ENCODE peak calls at places on chromosomes 4 and X, in eight cellular contexts. B, V, J, S, W, I, R and Q are unnamed samples.

GRCh38 chrX:53188763-53189162 is 36.2 kb downstream of the KDM5C start:
- DNase-seq in I (no peak), V (no peak), W (no peak), J (no peak), B (no peak), S (no peak), R (no peak), Q (no peak)

GRCh38 chr4:78644744-78645330 is 93.3 kb downstream of the ANXA3 start:
- DNase-seq in V (peak), W (peak), S (peak), R (peak), I (peak), J (no peak), B (no peak), Q (peak)

GRCh38 chr4:37689353-37689752 is 3.2 kb upstream of the RELL1 start:
- DNase-seq in V (no peak), R (no peak), B (no peak), I (peak), W (no peak), S (no peak), J (no peak), Q (no peak)

GRCh38 chrX:15451913-15452312 is 41.2 kb downstream of the PIR start:
- DNase-seq in S (no peak), J (no peak), W (peak), V (no peak), R (no peak), B (no peak), I (peak), Q (no peak)

GRCh38 chr4:142549726-142550463 is 296.2 kb downstream of the INPP4B start:
- DNase-seq in R (no peak), S (no peak), B (no peak), V (peak), I (peak), W (peak), J (no peak), Q (no peak)

GRCh38 chr4:105050896-105051295 is 95.8 kb upstream of the TET2 start:
- DNase-seq in W (peak), S (no peak), I (peak), V (no peak), R (no peak), B (no peak), J (no peak), Q (no peak)

GRCh38 chr4:39514888-39515401 is 12.3 kb downstream of the UGDH start:
- DNase-seq in W (no peak), I (no peak), S (no peak), V (peak), B (no peak), R (no peak), J (peak), Q (no peak)

GRCh38 chrX:124726313-124726712 is 379.9 kb downstream of the SH2D1A start:
- DNase-seq in S (no peak), V (no peak), W (no peak), I (no peak), B (no peak), J (no peak), R (no peak), Q (no peak)

GRCh38 chrX:107537815-107538214 is 88.4 kb downstream of the FRMPD3 start:
- DNase-seq in V (peak), W (peak), I (peak), R (peak), B (no peak), S (no peak), J (no peak), Q (peak)

GRCh38 chr4:122679317-122679716 is 53.2 kb upstream of the BBS12 start:
- DNase-seq in R (no peak), S (no peak), I (no peak), W (no peak), V (no peak), J (no peak), B (no peak), Q (no peak)

GRCh38 chr4:71229477-71230257 is 109.2 kb upstream of the SLC4A4 start:
- DNase-seq in J (no peak), W (peak), I (peak), V (peak), R (peak), B (no peak), S (no peak), Q (peak)

GRCh38 chr4:147975325-147975724 is 243.4 kb downstream of the ARHGAP10 start:
- DNase-seq in R (no peak), S (no peak), W (no peak), J (no peak), I (peak), V (no peak), B (no peak), Q (no peak)

GRCh38 chrX:70433848-70434351 is 10.7 kb upstream of the DLG3 start:
- DNase-seq in J (peak), I (peak), V (peak), W (peak), B (peak), S (no peak), R (peak), Q (peak)

GRCh38 chr4:185683896-185684295 is 128.1 kb downstream of the SORBS2 start:
- DNase-seq in B (no peak), W (no peak), S (no peak), I (no peak), R (no peak), V (no peak), J (no peak), Q (no peak)

GRCh38 chrX:39907964-39908616 is 189.7 kb downstream of the BCOR start:
- DNase-seq in V (peak), R (no peak), W (peak), B (no peak), S (peak), J (peak), I (peak), Q (no peak)

GRCh38 chrX:15293471-15293870 is 22.0 kb downstream of the ASB11 start:
- DNase-seq in J (no peak), B (no peak), S (no peak), R (no peak), V (no peak), W (no peak), I (peak), Q (no peak)

GRCh38 chr4:48268956-48269860 is at the start of gene TEC:
- DNase-seq in B (no peak), I (no peak), R (peak), W (no peak), S (peak), V (peak), J (peak), Q (peak)

GRCh38 chr4:1604706-1605205 is 79.4 kb downstream of the FAM53A start:
- DNase-seq in I (no peak), W (no peak), R (no peak), J (peak), S (no peak), V (peak), B (no peak), Q (no peak)

GRCh38 chr4:169231647-169232262 is 39.0 kb downstream of the SH3RF1 start:
- DNase-seq in J (no peak), S (no peak), I (no peak), R (no peak), B (no peak), W (no peak), V (no peak), Q (no peak)

GRCh38 chr4:28009541-28009940 is 1148.9 kb downstream of the STIM2 start:
- DNase-seq in I (no peak), R (no peak), J (no peak), S (no peak), B (no peak), V (no peak), W (no peak), Q (no peak)

GRCh38 chr4:95204267-95204835 is 344.4 kb downstream of the UNC5C start:
- DNase-seq in J (no peak), R (no peak), B (no peak), I (peak), W (peak), S (no peak), V (no peak), Q (no peak)

GRCh38 chr4:95209942-95210341 is 338.8 kb downstream of the UNC5C start:
- DNase-seq in B (no peak), S (no peak), W (no peak), V (no peak), R (no peak), I (no peak), J (no peak), Q (no peak)

DNA sequence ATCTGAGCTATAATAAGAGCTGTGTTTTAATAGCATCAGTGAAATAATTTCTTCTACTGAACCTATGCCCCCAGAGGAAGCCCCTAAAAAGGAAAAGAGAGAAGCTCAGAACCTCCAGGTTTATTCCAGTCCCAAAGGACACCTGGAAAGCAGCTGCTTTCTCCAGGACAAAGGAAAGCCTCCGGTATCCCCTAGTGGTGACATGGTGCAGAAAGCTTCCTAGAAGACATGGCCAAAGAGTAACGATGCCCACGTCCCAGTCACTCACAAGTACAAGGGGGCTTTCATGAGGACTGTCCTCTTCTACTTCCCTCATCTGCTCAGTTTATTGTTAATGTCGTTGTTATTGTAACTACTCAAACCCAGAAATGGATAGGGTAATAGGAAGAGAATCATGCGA is 343.9 kb downstream of the UNC5C start:
- DNase-seq in S (no peak), W (no peak), B (no peak), R (no peak), J (no peak), I (no peak), V (peak), Q (no peak)
- TF ChIP-seq CTCF in S (no peak), W (peak), B (no peak), R (peak), J (no peak), I (no peak), V (peak), Q (no peak)

GRCh38 chrX:41275661-41276609 is 58.0 kb upstream of the DDX3X start:
- DNase-seq in W (peak), R (peak), J (peak), I (peak), V (peak), B (peak), S (no peak), Q (peak)
- TF ChIP-seq CTCF in W (no peak), R (peak), J (no peak), I (peak), V (no peak), B (no peak), S (no peak), Q (peak)

DNA sequence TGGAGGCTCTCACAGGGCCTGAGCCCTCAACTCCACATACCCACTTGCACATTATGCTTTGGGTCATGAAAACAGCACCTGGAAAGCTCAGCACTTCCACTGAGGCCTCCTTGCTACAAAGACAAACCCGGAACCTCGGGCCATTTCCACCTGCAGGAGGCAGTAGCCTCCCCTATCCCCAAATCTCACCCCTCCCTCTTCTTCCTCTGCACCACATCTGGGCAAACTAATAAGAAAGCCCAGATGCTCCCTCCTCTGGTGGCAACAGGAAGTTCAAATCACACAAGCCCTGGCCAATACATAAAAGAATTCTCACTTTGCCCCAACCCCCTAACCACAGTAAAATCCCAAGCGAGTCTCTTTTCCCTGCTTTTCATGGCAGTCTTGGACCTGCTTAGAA is 136.4 kb downstream of the MAPK10 start:
- DNase-seq in I (peak), W (peak), S (no peak), V (peak), R (no peak), J (no peak), B (no peak), Q (no peak)
- TF ChIP-seq CTCF in I (peak), W (peak), S (no peak), V (peak), R (peak), J (no peak), B (peak), Q (no peak)

DNA sequence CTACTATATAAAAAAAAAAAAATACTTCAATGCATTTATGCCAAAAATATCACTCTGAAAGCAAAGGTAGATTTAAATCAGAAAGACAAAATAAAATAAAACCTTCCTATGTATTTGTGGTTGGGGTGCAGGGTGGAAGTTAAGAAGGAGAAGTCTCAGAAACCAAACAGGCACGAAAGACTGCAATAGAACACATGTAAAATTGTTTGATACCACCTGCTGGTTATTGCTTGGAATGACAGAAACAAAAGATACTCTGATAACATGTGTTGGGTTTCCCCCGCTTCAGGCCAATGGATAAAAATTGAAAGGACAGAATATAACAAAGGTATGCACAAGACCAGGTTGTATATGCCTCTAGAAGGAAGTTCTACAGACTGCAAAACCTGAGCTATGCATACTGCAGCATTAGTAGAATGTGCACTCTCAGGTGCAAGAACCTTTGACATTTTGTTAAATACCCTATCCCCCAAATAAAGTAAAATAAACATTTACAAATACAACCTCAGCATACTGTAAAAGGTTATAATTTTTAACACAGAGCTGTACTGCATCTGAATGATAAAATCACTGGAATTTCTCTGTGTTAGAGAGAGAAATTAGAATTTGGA is 118.8 kb downstream of the GABRA2 start:
- DNase-seq in J (no peak), W (peak), B (no peak), S (no peak), V (no peak), I (peak), R (no peak), Q (peak)
- TF ChIP-seq CTCF in J (no peak), W (peak), B (peak), S (no peak), V (no peak), I (peak), R (peak), Q (peak)

DNA sequence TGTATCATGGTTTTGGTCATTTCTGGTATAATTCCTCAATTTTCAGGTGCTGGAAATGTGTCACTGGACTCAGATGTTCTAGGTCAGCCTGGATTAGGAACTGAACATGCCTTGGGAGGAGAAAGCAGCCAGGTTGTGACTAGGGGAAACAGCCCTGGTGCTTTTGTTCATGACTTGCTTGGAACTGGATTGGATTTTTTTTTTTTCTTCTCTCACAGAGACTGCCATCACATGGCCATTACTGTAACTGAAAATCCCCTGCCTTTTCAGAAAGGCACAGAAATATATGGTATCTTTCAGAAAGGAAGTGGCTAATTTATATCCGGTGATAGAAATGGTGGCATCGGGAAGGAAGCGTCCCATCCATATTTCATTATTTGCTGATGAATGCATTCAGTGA is 34.6 kb downstream of the SEPTIN11 start:
- DNase-seq in I (peak), R (no peak), J (no peak), B (no peak), S (no peak), W (peak), V (no peak), Q (peak)
- TF ChIP-seq CTCF in I (peak), R (peak), J (no peak), B (peak), S (no peak), W (peak), V (no peak), Q (peak)

DNA sequence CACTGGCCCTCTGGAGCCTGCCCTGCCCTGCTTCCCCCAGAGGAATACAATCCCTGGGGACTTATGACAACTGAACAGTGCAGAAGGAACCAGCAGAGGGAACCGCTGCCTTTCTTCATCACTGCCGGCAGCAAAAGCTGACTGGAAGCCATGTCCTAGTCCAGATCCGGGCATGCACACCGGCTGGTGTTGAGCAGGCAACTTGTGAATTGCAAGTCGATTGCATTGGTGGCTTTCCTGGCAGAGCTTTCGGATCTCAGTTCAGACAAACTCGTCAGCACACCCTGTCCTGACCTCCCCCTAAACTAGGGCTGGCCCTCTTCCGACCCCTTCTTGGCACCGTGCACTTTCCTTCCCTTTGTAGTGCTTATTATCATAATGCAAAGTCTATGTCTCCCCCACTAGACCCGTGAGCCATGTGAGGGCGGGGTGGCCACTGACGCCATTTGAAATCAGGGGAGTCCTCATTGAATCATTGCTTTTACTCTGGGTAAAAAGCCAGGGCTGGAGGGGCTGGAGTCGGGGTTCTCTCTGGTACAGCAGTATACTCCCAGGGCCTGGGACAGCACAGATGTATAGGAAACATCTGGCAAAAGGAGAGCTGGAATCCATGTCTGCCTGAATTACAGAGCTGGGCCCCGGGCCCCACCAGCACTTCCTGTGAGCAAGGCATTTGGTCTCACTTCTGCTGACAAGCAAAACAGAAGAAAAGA is 1.8 kb downstream of the ARHGAP4 start:
- DNase-seq in W (no peak), R (no peak), I (peak), J (no peak), B (no peak), V (no peak), S (no peak), Q (no peak)
- TF ChIP-seq CTCF in W (no peak), R (peak), I (no peak), J (no peak), B (no peak), V (no peak), S (no peak), Q (peak)

GRCh38 chrX:119073200-119073905 is 560 bp downstream of the CT47C1 start:
- DNase-seq in J (no peak), R (no peak), I (no peak), V (no peak), W (no peak), B (no peak), S (no peak), Q (no peak)
- TF ChIP-seq CTCF in J (no peak), R (no peak), I (no peak), V (no peak), W (no peak), B (no peak), S (no peak), Q (no peak)

GRCh38 chr4:170716868-170717267 is 627.1 kb upstream of the AADAT start:
- DNase-seq in I (no peak), V (no peak), R (no peak), J (no peak), S (no peak), B (no peak), W (no peak), Q (no peak)
- TF ChIP-seq CTCF in I (no peak), V (no peak), R (no peak), J (no peak), S (no peak), B (no peak), W (no peak), Q (no peak)

GRCh38 chr4:84966382-84967291 is at the start of gene WDFY3:
- DNase-seq in J (peak), V (peak), R (peak), B (peak), W (peak), S (peak), I (peak), Q (peak)
- TF ChIP-seq CTCF in J (no peak), V (no peak), R (no peak), B (no peak), W (no peak), S (no peak), I (peak), Q (no peak)

DNA sequence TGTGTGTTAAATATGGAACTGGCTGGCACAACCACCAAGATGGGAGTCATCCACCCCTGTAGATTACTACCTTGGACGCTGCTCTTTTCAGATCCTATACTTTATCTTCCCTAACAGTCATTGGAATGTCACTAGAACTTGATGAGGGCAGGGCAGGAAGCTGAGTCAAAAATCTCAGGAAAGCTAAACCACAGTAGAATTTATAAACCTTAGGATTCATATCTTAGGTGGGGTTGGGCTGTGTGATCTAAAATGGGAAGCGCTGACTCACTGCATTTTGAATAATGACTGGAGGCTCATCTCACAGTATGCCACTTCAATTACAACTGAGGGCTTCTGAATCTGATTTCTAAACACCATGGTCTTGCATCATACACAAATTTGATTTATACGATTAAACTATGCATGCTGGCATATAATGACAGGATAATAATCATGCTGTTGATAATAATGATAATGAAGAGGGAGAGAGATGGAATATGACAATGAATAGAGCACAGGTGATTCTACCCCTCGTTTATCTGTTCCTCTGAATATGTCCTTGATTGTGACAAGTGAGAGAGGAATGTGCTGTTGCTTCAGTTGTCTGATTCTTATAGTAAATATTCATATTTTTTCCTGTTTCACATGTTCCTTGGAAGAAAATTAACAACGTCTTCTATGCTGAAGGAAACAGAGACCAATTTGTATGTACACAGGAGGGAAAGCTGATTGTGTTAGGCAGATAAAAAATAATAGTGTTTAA is 270.3 kb upstream of the HS3ST1 start:
- DNase-seq in R (no peak), B (no peak), W (peak), V (no peak), J (no peak), S (no peak), I (peak), Q (no peak)
- TF ChIP-seq CTCF in R (no peak), B (no peak), W (no peak), V (no peak), J (no peak), S (no peak), I (no peak), Q (no peak)